ENCODE peak calls at places on chromosomes 12 and 14, in six cellular contexts. One of them, this sample, is unnamed.

GRCh38 chr12:5554711-5555110 is 122.8 kb downstream of the NTF3 start:
- DNase-seq in CD8-positive, alpha-beta memory T cell: no peak
- DNase-seq in LoVo: no peak
- DNase-seq in midbrain: no peak
- DNase-seq in SK-N-SH: no peak
- DNase-seq in GM03348: peak
- DNase-seq in this sample: no peak

GRCh38 chr14:43706901-43707300 is 800.2 kb downstream of the FSCB start:
- DNase-seq in GM03348: no peak
- DNase-seq in LoVo: no peak
- DNase-seq in SK-N-SH: no peak
- DNase-seq in midbrain: no peak
- DNase-seq in CD8-positive, alpha-beta memory T cell: no peak
- DNase-seq in this sample: no peak

GRCh38 chr12:96882862-96883261 is 24.2 kb upstream of the NEDD1 start:
- DNase-seq in LoVo: no peak
- DNase-seq in SK-N-SH: no peak
- DNase-seq in GM03348: peak
- DNase-seq in midbrain: no peak
- DNase-seq in CD8-positive, alpha-beta memory T cell: no peak
- DNase-seq in this sample: no peak

GRCh38 chr14:38248629-38249028 is 7.3 kb downstream of the CLEC14A start:
- DNase-seq in midbrain: no peak
- DNase-seq in GM03348: no peak
- DNase-seq in SK-N-SH: no peak
- DNase-seq in CD8-positive, alpha-beta memory T cell: no peak
- DNase-seq in LoVo: no peak
- DNase-seq in this sample: no peak

GRCh38 chr14:59688224-59689170 is 111.9 kb upstream of the CCDC175 start:
- DNase-seq in midbrain: peak
- DNase-seq in SK-N-SH: peak
- DNase-seq in GM03348: peak
- DNase-seq in LoVo: peak
- DNase-seq in CD8-positive, alpha-beta memory T cell: no peak
- DNase-seq in this sample: peak

GRCh38 chr12:100184549-100184948 is 16.1 kb upstream of the ACTR6 start:
- DNase-seq in LoVo: no peak
- DNase-seq in CD8-positive, alpha-beta memory T cell: no peak
- DNase-seq in GM03348: no peak
- DNase-seq in SK-N-SH: no peak
- DNase-seq in midbrain: no peak
- DNase-seq in this sample: no peak

GRCh38 chr12:96255077-96255476 is 60.9 kb downstream of the ELK3 start:
- DNase-seq in LoVo: no peak
- DNase-seq in CD8-positive, alpha-beta memory T cell: no peak
- DNase-seq in midbrain: no peak
- DNase-seq in GM03348: peak
- DNase-seq in SK-N-SH: no peak
- DNase-seq in this sample: no peak

GRCh38 chr12:12673296-12673695 is 22.7 kb downstream of the GPR19 start:
- DNase-seq in midbrain: no peak
- DNase-seq in CD8-positive, alpha-beta memory T cell: no peak
- DNase-seq in LoVo: no peak
- DNase-seq in GM03348: no peak
- DNase-seq in SK-N-SH: no peak
- DNase-seq in this sample: no peak

GRCh38 chr12:116465892-116466291 is 93.3 kb upstream of the MAP1LC3B2 start:
- DNase-seq in midbrain: no peak
- DNase-seq in SK-N-SH: no peak
- DNase-seq in CD8-positive, alpha-beta memory T cell: no peak
- DNase-seq in LoVo: no peak
- DNase-seq in GM03348: no peak
- DNase-seq in this sample: peak

GRCh38 chr12:20367731-20368652 is at the start of gene PDE3A:
- DNase-seq in CD8-positive, alpha-beta memory T cell: no peak
- DNase-seq in GM03348: peak
- DNase-seq in SK-N-SH: peak
- DNase-seq in LoVo: peak
- DNase-seq in midbrain: no peak
- DNase-seq in this sample: peak

This sample was measured in small intestine.